ENCODE peak calls at places on chromosomes 5 and 9, in five cellular contexts. One of them, this sample, is unnamed.

GRCh38 chr9:77663754-77664153 is 15.6 kb upstream of the GNA14 start:
- DNase-seq in stimulated activated CD8-positive, alpha-beta memory T cell treated with anti-CD3 and anti-CD28 coated beads, Interleukin-15, amount 100 ng/mL, for 24 hours: no peak
- DNase-seq in EL: peak
- DNase-seq in MV-4-11: no peak
- DNase-seq in NCI-H526: peak
- DNase-seq in this sample: no peak

GRCh38 chr9:79362100-79363081 is 209.4 kb upstream of the TLE4 start:
- DNase-seq in stimulated activated CD8-positive, alpha-beta memory T cell treated with anti-CD3 and anti-CD28 coated beads, Interleukin-15, amount 100 ng/mL, for 24 hours: no peak
- DNase-seq in EL: peak
- DNase-seq in MV-4-11: no peak
- DNase-seq in NCI-H526: no peak
- DNase-seq in this sample: no peak

GRCh38 chr9:86591472-86591871 is 237.3 kb upstream of the TUT7 start:
- DNase-seq in stimulated activated CD8-positive, alpha-beta memory T cell treated with anti-CD3 and anti-CD28 coated beads, Interleukin-15, amount 100 ng/mL, for 24 hours: no peak
- DNase-seq in EL: no peak
- DNase-seq in MV-4-11: no peak
- DNase-seq in NCI-H526: no peak
- DNase-seq in this sample: no peak

GRCh38 chr5:112068593-112068992 is 311.6 kb upstream of the NREP start:
- DNase-seq in stimulated activated CD8-positive, alpha-beta memory T cell treated with anti-CD3 and anti-CD28 coated beads, Interleukin-15, amount 100 ng/mL, for 24 hours: no peak
- DNase-seq in EL: no peak
- DNase-seq in MV-4-11: peak
- DNase-seq in NCI-H526: no peak
- DNase-seq in this sample: no peak

GRCh38 chr5:91329273-91329672 is 53.8 kb downstream of the ARRDC3 start:
- DNase-seq in stimulated activated CD8-positive, alpha-beta memory T cell treated with anti-CD3 and anti-CD28 coated beads, Interleukin-15, amount 100 ng/mL, for 24 hours: no peak
- DNase-seq in EL: no peak
- DNase-seq in MV-4-11: no peak
- DNase-seq in NCI-H526: no peak
- DNase-seq in this sample: no peak

GRCh38 chr9:136773386-136774044 is 9.2 kb upstream of the LCN15 start:
- DNase-seq in stimulated activated CD8-positive, alpha-beta memory T cell treated with anti-CD3 and anti-CD28 coated beads, Interleukin-15, amount 100 ng/mL, for 24 hours: no peak
- DNase-seq in EL: peak
- DNase-seq in MV-4-11: no peak
- DNase-seq in NCI-H526: peak
- DNase-seq in this sample: no peak

GRCh38 chr5:90888511-90889324 is 330.1 kb downstream of the ADGRV1 start:
- DNase-seq in stimulated activated CD8-positive, alpha-beta memory T cell treated with anti-CD3 and anti-CD28 coated beads, Interleukin-15, amount 100 ng/mL, for 24 hours: no peak
- DNase-seq in EL: no peak
- DNase-seq in MV-4-11: no peak
- DNase-seq in NCI-H526: no peak
- DNase-seq in this sample: no peak

GRCh38 chr9:136050266-136050705 is 44.8 kb downstream of the NACC2 start:
- DNase-seq in stimulated activated CD8-positive, alpha-beta memory T cell treated with anti-CD3 and anti-CD28 coated beads, Interleukin-15, amount 100 ng/mL, for 24 hours: no peak
- DNase-seq in EL: no peak
- DNase-seq in MV-4-11: no peak
- DNase-seq in NCI-H526: peak
- DNase-seq in this sample: no peak

GRCh38 chr5:160330212-160330611 is 17.8 kb upstream of the CCNJL start:
- DNase-seq in stimulated activated CD8-positive, alpha-beta memory T cell treated with anti-CD3 and anti-CD28 coated beads, Interleukin-15, amount 100 ng/mL, for 24 hours: no peak
- DNase-seq in EL: no peak
- DNase-seq in MV-4-11: no peak
- DNase-seq in NCI-H526: no peak
- DNase-seq in this sample: no peak

GRCh38 chr9:93660647-93661046 is 84.3 kb downstream of the PHF2 start:
- DNase-seq in stimulated activated CD8-positive, alpha-beta memory T cell treated with anti-CD3 and anti-CD28 coated beads, Interleukin-15, amount 100 ng/mL, for 24 hours: no peak
- DNase-seq in EL: no peak
- DNase-seq in MV-4-11: no peak
- DNase-seq in NCI-H526: no peak
- DNase-seq in this sample: no peak

GRCh38 chr5:88298425-88298824 is 29.8 kb upstream of the TMEM161B start:
- DNase-seq in stimulated activated CD8-positive, alpha-beta memory T cell treated with anti-CD3 and anti-CD28 coated beads, Interleukin-15, amount 100 ng/mL, for 24 hours: no peak
- DNase-seq in EL: peak
- DNase-seq in MV-4-11: no peak
- DNase-seq in NCI-H526: no peak
- DNase-seq in this sample: no peak

GRCh38 chr5:10502130-10502529 is 60.5 kb downstream of the ROPN1L start:
- DNase-seq in stimulated activated CD8-positive, alpha-beta memory T cell treated with anti-CD3 and anti-CD28 coated beads, Interleukin-15, amount 100 ng/mL, for 24 hours: no peak
- DNase-seq in EL: no peak
- DNase-seq in MV-4-11: no peak
- DNase-seq in NCI-H526: no peak
- DNase-seq in this sample: no peak

GRCh38 chr9:133930046-133931015 is 61.8 kb downstream of the VAV2 start:
- DNase-seq in stimulated activated CD8-positive, alpha-beta memory T cell treated with anti-CD3 and anti-CD28 coated beads, Interleukin-15, amount 100 ng/mL, for 24 hours: no peak
- DNase-seq in EL: no peak
- DNase-seq in MV-4-11: no peak
- DNase-seq in NCI-H526: no peak
- DNase-seq in this sample: no peak

GRCh38 chr9:127694890-127695735 is 11.7 kb upstream of the CFAP157 start:
- DNase-seq in stimulated activated CD8-positive, alpha-beta memory T cell treated with anti-CD3 and anti-CD28 coated beads, Interleukin-15, amount 100 ng/mL, for 24 hours: no peak
- DNase-seq in EL: peak
- DNase-seq in MV-4-11: no peak
- DNase-seq in NCI-H526: no peak
- DNase-seq in this sample: no peak

GRCh38 chr9:128271512-128271911 is 4.3 kb downstream of the GOLGA2 start:
- DNase-seq in stimulated activated CD8-positive, alpha-beta memory T cell treated with anti-CD3 and anti-CD28 coated beads, Interleukin-15, amount 100 ng/mL, for 24 hours: no peak
- DNase-seq in EL: no peak
- DNase-seq in MV-4-11: no peak
- DNase-seq in NCI-H526: no peak
- DNase-seq in this sample: no peak

GRCh38 chr5:161549106-161549505 is 2.6 kb upstream of the GABRB2 start:
- DNase-seq in stimulated activated CD8-positive, alpha-beta memory T cell treated with anti-CD3 and anti-CD28 coated beads, Interleukin-15, amount 100 ng/mL, for 24 hours: no peak
- DNase-seq in EL: no peak
- DNase-seq in MV-4-11: no peak
- DNase-seq in NCI-H526: peak
- DNase-seq in this sample: no peak